ENCODE peak calls at places on chromosomes 5 and 9, in four cellular contexts. R is K562, C is WTC11, V is A549. U is an unnamed sample.

GRCh38 chr9:132201780-132202703 is 40.2 kb downstream of the NTNG2 start:
- DNase-seq in R (peak; percentile 36), C (no peak), V (no peak), U (no peak)

GRCh38 chr9:18821794-18822193 is 211.2 kb downstream of the SAXO1 start:
- DNase-seq in V (no peak), R (peak; percentile 3), C (no peak), U (no peak)

GRCh38 chr5:80516826-80517225 is 28.9 kb downstream of the FAM151B start:
- DNase-seq in V (peak; percentile 20), R (peak; percentile 14), C (no peak), U (peak; percentile 2)

GRCh38 chr5:158716668-158717067 is 383.0 kb downstream of the EBF1 start:
- DNase-seq in R (no peak), C (no peak), V (no peak), U (no peak)

GRCh38 chr5:109597893-109598292 is 91.8 kb upstream of the MAN2A1 start:
- DNase-seq in V (no peak), C (no peak), R (no peak), U (no peak)

GRCh38 chr9:76691761-76692313 is 72.4 kb upstream of the PCA3 start:
- DNase-seq in R (no peak), C (no peak), V (no peak), U (no peak)

GRCh38 chr5:158676642-158677489 is 422.9 kb downstream of the EBF1 start:
- DNase-seq in R (peak; percentile 6), V (no peak), C (peak; percentile 65), U (no peak)

GRCh38 chr5:107129051-107129450 is 541.7 kb downstream of the EFNA5 start:
- DNase-seq in C (no peak), R (no peak), V (no peak), U (no peak)

GRCh38 chr5:59178071-59178470 is 595.2 kb downstream of the RAB3C start:
- DNase-seq in V (no peak), C (no peak), R (no peak), U (no peak)

GRCh38 chr9:8074645-8075044 is 275.1 kb upstream of the DMAC1 start:
- DNase-seq in C (no peak), V (no peak), R (no peak), U (no peak)

GRCh38 chr5:157528036-157528632 is 47.4 kb downstream of the ADAM19 start:
- DNase-seq in C (peak; percentile 33), V (no peak), R (no peak), U (no peak)

DNA sequence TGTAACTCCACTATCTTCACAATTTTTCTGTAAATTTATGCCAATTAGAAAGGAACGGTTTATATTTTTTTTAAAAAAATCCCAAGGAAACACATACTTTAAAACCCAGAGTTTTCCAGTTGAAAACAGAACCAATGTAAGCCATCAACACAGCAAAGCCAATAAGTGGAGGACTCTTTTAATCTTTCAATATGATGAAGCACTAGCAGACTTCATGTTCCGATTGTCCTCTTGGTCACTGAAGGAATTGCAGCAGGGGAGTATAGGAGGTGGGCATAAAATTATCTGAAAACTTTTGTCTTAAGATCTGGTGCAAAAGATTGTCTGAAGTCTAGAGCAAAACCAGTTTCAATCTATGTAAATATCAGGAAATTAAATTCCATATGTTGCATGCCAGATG is 102.1 kb upstream of the PAPPA start:
- DNase-seq in C (no peak), V (no peak), R (no peak), U (no peak)
- TF ChIP-seq USF2 in C (no peak), V (no peak), R (no peak), U (no peak)

GRCh38 chr9:92632641-92633040 is 37.3 kb downstream of the IPPK start:
- DNase-seq in V (no peak), C (no peak), R (no peak), U (no peak)

GRCh38 chr9:92634712-92635605 is 35.0 kb downstream of the IPPK start:
- DNase-seq in V (peak; percentile 92), C (peak; percentile 95), R (peak; percentile 83), U (peak; percentile 15)

GRCh38 chr9:92627651-92628050 is 42.3 kb downstream of the IPPK start:
- DNase-seq in R (no peak), C (no peak), V (no peak), U (no peak)

GRCh38 chr9:92633879-92634278 is 36.1 kb downstream of the IPPK start:
- DNase-seq in R (no peak), V (no peak), C (no peak), U (no peak)

GRCh38 chr9:92631452-92632211 is 38.3 kb downstream of the IPPK start:
- DNase-seq in R (no peak), C (no peak), V (no peak), U (peak; percentile 5)
- TF ChIP-seq ESRRA in R (no peak), C (no peak), V (no peak), U (no peak)

DNA sequence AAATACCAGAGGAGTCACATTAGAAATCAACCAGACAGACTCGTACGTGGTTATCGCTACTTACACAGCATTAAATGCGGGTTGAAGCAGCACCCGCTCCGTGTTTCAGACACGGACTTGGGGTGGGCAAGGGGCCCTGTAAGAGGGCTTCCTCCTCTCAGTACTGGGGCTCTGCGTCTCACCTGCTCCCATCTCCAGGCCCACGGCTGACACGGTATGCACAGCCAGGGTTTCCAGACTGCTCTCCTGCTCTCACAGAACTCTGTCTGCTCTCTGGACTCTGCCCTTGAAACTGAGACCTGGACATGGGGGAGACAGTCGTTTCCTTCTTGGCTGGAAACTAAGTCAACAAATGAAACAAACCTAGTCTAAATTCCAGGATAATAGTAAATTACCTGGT is 24.7 kb upstream of the RASGEF1C start:
- DNase-seq in R (no peak), V (no peak), C (no peak), U (no peak)
- TF ChIP-seq USF2 in R (no peak), V (no peak), C (no peak), U (no peak)

GRCh38 chr5:179327026-179327735 is 18.1 kb downstream of the ADAMTS2 start:
- DNase-seq in R (no peak), V (no peak), C (peak; percentile 4), U (no peak)

GRCh38 chr5:179332741-179333290 is 12.4 kb downstream of the ADAMTS2 start:
- DNase-seq in R (no peak), C (no peak), V (no peak), U (no peak)

GRCh38 chr5:179328291-179328690 is 17.0 kb downstream of the ADAMTS2 start:
- DNase-seq in R (no peak), C (no peak), V (no peak), U (no peak)

GRCh38 chr5:179331591-179331990 is 13.7 kb downstream of the ADAMTS2 start:
- DNase-seq in V (no peak), R (no peak), C (no peak), U (no peak)

DNA sequence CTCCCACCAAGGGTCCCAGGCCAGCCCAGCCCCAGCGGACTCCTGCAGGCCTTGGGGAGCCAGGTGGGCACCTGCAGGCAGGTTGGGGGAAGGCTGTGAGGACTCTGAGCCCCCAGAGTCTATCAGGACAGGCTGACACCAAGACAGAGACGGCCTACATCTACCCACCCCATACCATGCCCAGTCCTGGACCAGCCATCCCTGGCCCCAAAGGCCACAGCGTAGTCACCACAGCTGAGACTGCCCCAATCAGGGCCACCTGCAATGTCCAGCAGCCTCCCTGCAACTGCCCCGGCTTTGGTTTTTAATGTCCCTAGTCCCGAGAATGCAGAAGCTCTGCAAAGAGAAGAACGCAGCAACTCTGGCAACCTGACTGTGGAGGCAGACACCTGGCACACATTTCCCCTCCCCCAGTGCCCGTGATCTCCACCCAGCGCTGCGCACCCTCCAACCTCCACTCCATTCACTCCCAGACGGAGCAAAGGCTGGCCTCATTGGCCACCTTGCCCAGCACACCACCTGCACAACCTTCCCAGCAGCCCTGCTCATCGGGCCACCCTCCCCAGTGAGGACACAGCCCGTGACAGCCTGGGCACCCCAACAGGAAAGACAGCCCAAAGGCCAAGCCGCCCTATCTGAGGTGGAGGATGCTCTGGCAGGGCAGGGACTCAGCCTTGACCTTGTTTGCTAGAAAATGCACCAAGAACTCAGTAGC is 14.9 kb downstream of the ADAMTS2 start:
- DNase-seq in R (no peak), V (no peak), C (no peak), U (no peak)
- TF ChIP-seq ESRRA in R (no peak), V (no peak), C (no peak), U (no peak)

GRCh38 chr5:87069974-87070608 is 197.6 kb upstream of the RASA1 start:
- DNase-seq in C (no peak), V (no peak), R (peak; percentile 36), U (peak; percentile 59)
- TF ChIP-seq USF2 in C (no peak), V (no peak), R (no peak), U (no peak)

DNA sequence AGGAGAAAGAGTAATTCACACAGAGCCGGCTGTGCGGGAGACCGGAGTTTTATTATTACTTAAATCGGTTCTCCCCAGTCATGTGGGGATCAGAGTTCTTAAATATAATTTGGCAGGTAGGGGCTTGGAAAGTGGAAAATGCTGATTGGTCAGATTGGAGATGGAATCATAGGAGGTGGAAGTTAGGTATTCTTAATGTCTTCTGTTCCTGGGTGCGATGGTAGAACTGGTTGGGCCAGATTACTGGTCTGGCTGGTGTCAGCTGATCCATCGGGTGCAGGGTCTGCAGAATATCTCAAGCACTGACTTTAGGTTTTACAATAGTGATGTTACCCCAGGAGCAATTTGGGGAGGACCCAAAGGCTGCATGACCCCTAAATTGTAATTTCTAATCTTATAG is 4.6 kb upstream of the CERCAM start:
- DNase-seq in V (no peak), R (no peak), C (no peak), U (no peak)
- TF ChIP-seq ESRRA in V (no peak), R (no peak), C (no peak), U (no peak)